ENCODE peak calls at places on chromosomes 1 and 21, in six cellular contexts. C, H, E, Z, U and D are unnamed samples.

GRCh38 chr1:228465571-228466146 is 21.5 kb upstream of the RNF187 start:
- DNase-seq in C (no peak), Z (no peak), H (no peak), E (no peak), U (no peak), D (no peak)

GRCh38 chr1:248681651-248682050 is 20.9 kb downstream of the OR14I1 start:
- DNase-seq in Z (no peak), E (no peak), H (no peak), C (no peak), U (no peak), D (no peak)

GRCh38 chr1:177164380-177165068 is at the start of gene ASTN1:
- DNase-seq in H (no peak), Z (no peak), E (no peak), C (no peak), U (peak), D (no peak)

GRCh38 chr1:236301080-236301957 is 19.6 kb upstream of the ERO1B start:
- DNase-seq in E (no peak), U (no peak), Z (no peak), H (no peak), C (no peak), D (no peak)

GRCh38 chr1:212699839-212700596 is at the start of gene BATF3:
- DNase-seq in C (no peak), U (peak), E (no peak), Z (no peak), H (no peak), D (no peak)

GRCh38 chr21:42153046-42153685 is 65.8 kb upstream of the ABCG1 start:
- DNase-seq in E (no peak), C (no peak), U (no peak), Z (no peak), H (no peak), D (no peak)

GRCh38 chr1:212721388-212722247 is 22.0 kb upstream of the BATF3 start:
- DNase-seq in H (no peak), C (peak), Z (peak), E (no peak), U (no peak), D (peak)

GRCh38 chr1:34663031-34663430 is 91.8 kb upstream of the GJB5 start:
- DNase-seq in U (no peak), Z (no peak), C (no peak), H (no peak), E (no peak), D (no peak)

GRCh38 chr1:93707956-93708355 is 26.3 kb upstream of the BCAR3 start:
- DNase-seq in C (no peak), U (no peak), H (peak), E (no peak), Z (no peak), D (no peak)

GRCh38 chr21:43975469-43976098 is 36.5 kb upstream of the TRAPPC10 start:
- DNase-seq in C (peak), U (peak), E (peak), Z (peak), H (peak), D (peak)

GRCh38 chr21:34351786-34352241 is 12.0 kb upstream of the KCNE2 start:
- DNase-seq in E (peak), C (peak), U (peak), H (peak), Z (peak), D (no peak)

GRCh38 chr1:118090130-118090529 is 94.9 kb downstream of the SPAG17 start:
- DNase-seq in Z (no peak), E (no peak), C (no peak), H (no peak), U (no peak), D (no peak)

GRCh38 chr1:65063025-65063424 is 85.0 kb upstream of the AK4 start:
- DNase-seq in U (no peak), Z (peak), C (no peak), E (no peak), H (no peak), D (no peak)
- TF ChIP-seq SIN3A in U (no peak), Z (no peak), C (no peak), E (no peak), H (no peak), D (no peak)

GRCh38 chr1:116764466-116764896 is 10.3 kb downstream of the CD2 start:
- DNase-seq in C (no peak), H (peak), U (no peak), E (no peak), Z (no peak), D (no peak)

GRCh38 chr1:116764906-116765862 is 11.0 kb downstream of the CD2 start:
- DNase-seq in Z (no peak), C (no peak), H (no peak), U (no peak), E (no peak), D (no peak)

GRCh38 chr1:116766616-116767469 is 12.6 kb downstream of the CD2 start:
- DNase-seq in Z (no peak), E (no peak), H (no peak), C (no peak), U (peak), D (no peak)

GRCh38 chr1:116767782-116768382 is 13.7 kb downstream of the CD2 start:
- DNase-seq in H (no peak), C (no peak), U (no peak), Z (no peak), E (no peak), D (no peak)

DNA sequence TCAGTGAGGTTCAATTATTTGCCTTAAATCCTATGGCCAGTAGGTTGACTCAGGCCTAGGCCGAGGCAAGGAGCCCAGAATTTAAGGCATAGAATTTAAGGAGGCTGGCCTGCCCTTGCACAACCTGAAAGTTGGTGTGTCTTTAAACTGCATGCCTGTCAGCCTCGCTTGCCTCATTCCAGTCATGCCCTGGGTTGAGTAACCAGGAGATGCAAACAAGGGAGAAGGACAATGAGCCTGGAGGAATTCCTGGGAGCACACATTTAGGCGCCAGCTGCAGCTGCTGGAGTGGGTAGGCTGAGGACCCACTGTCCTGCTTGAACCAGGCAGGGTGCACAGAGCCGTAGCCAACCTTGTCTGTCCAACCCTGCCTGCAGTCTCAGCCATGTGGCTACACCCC is 11.7 kb downstream of the CD2 start:
- DNase-seq in H (no peak), E (no peak), U (no peak), C (no peak), Z (no peak), D (no peak)
- TF ChIP-seq REST in H (no peak), E (no peak), U (no peak), C (no peak), Z (no peak), D (no peak)

GRCh38 chr1:97004054-97004453 is 282.5 kb downstream of the PTBP2 start:
- DNase-seq in E (no peak), Z (no peak), C (no peak), H (no peak), U (no peak), D (no peak)

GRCh38 chr1:97008226-97008625 is 286.6 kb downstream of the PTBP2 start:
- DNase-seq in H (no peak), Z (no peak), C (no peak), U (no peak), E (no peak), D (no peak)

GRCh38 chr1:97004743-97005142 is 283.2 kb downstream of the PTBP2 start:
- DNase-seq in C (no peak), H (no peak), U (no peak), Z (no peak), E (no peak), D (no peak)

GRCh38 chr1:97010865-97011264 is 289.3 kb downstream of the PTBP2 start:
- DNase-seq in E (no peak), U (no peak), Z (no peak), C (no peak), H (no peak), D (no peak)

GRCh38 chr1:97006044-97006676 is 284.6 kb downstream of the PTBP2 start:
- DNase-seq in H (peak), C (no peak), Z (no peak), E (no peak), U (no peak), D (no peak)
- TF ChIP-seq SIN3A in H (no peak), C (no peak), Z (no peak), E (no peak), U (peak), D (no peak)

DNA sequence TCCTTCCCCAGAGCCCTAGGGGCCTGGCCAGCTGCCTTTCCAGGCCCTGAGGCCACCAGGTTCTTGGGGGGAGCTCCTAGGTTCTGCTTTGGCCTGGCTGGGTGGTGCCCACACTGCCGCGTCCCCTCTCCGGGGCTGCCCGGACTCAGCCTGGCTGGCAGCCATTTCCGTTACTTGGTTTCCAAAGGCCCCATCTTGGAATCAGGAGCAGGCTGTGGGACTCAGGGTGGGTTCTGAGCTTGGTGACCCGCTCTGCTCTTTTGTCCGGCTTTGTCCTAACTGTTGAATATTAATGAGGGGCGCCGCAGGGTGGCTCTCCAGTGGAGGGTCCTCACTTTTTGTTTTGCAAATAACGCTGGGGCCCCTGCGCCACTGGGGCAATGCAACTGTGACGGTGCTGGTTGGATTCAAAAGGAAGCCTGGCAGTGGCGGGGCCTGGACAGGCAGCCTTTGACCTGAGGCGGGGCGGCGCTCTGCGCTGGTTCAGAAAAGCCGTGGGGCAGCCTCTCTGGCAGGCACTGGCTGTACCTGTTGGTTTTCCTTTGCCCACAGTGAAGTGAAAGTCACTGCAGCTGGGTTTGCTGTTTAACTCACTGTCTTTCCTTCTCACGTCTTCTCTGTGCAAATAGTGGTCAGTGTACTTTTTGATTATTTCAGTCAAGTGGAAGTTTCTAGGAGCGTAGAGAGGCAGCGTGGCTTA is 20.2 kb downstream of the SKI start:
- DNase-seq in H (no peak), C (no peak), E (no peak), U (no peak), Z (peak), D (no peak)
- TF ChIP-seq REST in H (no peak), C (no peak), E (no peak), U (no peak), Z (no peak), D (no peak)

GRCh38 chr1:73327180-73327793 is 870.7 kb downstream of the LRRIQ3 start:
- DNase-seq in U (no peak), C (no peak), E (no peak), H (no peak), Z (no peak), D (no peak)
- TF ChIP-seq SIN3A in U (no peak), C (no peak), E (no peak), H (no peak), Z (no peak), D (no peak)

GRCh38 chr1:238241607-238242006 is 350.9 kb upstream of the ZP4 start:
- DNase-seq in H (no peak), C (no peak), E (no peak), Z (no peak), U (no peak), D (no peak)
- TF ChIP-seq REST in H (no peak), C (no peak), E (no peak), Z (no peak), U (no peak), D (no peak)

GRCh38 chr1:189606047-189606446 is 871.6 kb downstream of the BRINP3 start:
- DNase-seq in C (no peak), H (no peak), U (no peak), E (no peak), Z (no peak), D (no peak)

GRCh38 chr1:189606795-189607476 is 870.7 kb downstream of the BRINP3 start:
- DNase-seq in Z (no peak), C (no peak), E (no peak), H (no peak), U (no peak), D (no peak)

GRCh38 chr1:189609206-189609605 is 868.5 kb downstream of the BRINP3 start:
- DNase-seq in C (no peak), H (no peak), U (no peak), Z (no peak), E (no peak), D (no peak)

GRCh38 chr1:189607477-189608096 is 870.1 kb downstream of the BRINP3 start:
- DNase-seq in U (no peak), E (no peak), C (no peak), Z (no peak), H (no peak), D (no peak)

GRCh38 chr1:189605236-189605635 is 872.4 kb downstream of the BRINP3 start:
- DNase-seq in H (no peak), C (no peak), E (no peak), Z (no peak), U (no peak), D (no peak)
- TF ChIP-seq SIN3A in H (no peak), C (no peak), E (no peak), Z (no peak), U (no peak), D (no peak)

GRCh38 chr1:39508857-39509305 is 17.4 kb downstream of the BMP8A start:
- DNase-seq in C (no peak), H (no peak), U (peak), Z (peak), E (no peak), D (no peak)
- TF ChIP-seq REST in C (no peak), H (no peak), U (no peak), Z (no peak), E (no peak), D (no peak)

GRCh38 chr1:107678993-107679392 is 286.0 kb downstream of the VAV3 start:
- DNase-seq in Z (no peak), C (no peak), H (no peak), E (no peak), U (no peak), D (no peak)

GRCh38 chr1:107679518-107679917 is 285.5 kb downstream of the VAV3 start:
- DNase-seq in H (no peak), E (no peak), C (no peak), U (no peak), Z (no peak), D (no peak)

GRCh38 chr1:107681001-107681479 is 283.9 kb downstream of the VAV3 start:
- DNase-seq in U (no peak), E (no peak), H (no peak), C (no peak), Z (peak), D (no peak)

GRCh38 chr1:107682467-107682866 is 282.5 kb downstream of the VAV3 start:
- DNase-seq in U (no peak), E (no peak), C (no peak), H (no peak), Z (no peak), D (no peak)

DNA sequence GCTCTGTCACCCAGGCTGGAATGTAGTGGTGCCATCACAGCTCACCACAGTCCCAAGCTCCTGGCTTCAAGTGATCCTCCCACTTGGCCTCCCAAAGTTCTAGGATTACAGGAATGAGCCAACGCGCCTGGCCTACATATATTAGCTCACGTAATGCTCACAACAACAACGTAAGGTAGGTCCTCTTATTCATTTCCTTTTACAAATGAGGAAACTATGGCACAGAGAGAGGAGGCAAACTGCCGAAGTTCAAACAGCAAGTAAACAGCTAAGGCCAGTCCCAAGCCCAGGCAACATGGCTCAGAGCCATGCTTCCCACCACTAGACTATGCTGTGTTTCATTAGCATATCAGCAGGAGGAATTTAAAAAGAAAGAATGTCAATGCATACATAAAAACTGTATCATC is 284.4 kb downstream of the VAV3 start:
- DNase-seq in U (no peak), E (no peak), C (no peak), Z (peak), H (no peak), D (no peak)
- TF ChIP-seq SIN3A in U (no peak), E (no peak), C (no peak), Z (no peak), H (no peak), D (no peak)

DNA sequence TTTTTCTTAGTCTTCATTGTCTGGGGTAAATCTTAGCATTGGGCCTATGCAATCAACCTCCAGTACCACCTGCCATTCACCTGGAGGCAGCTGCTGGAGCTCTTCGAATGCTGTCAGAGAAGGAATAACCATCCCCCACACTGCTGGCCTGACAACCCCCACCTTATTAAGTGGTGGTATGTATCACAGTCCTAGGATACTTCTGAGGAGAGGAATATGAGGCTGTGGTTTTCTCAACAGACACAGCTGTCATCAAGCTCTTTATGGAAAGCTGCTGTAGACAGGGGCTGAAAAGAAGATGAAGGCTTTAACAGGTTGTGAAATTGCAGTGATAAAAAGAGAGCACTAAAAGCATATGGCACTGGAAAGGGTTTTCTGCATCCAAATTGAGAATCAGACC is 61.7 kb downstream of the TSEN15 start:
- DNase-seq in Z (no peak), H (no peak), C (no peak), U (no peak), E (no peak), D (no peak)
- TF ChIP-seq REST in Z (no peak), H (no peak), C (no peak), U (no peak), E (no peak), D (no peak)